ENCODE peak calls at places on chromosome 7, in four cellular contexts. N is H9, E is trophoblast cell, D is mesenchymal stem cell. T is an unnamed sample.

GRCh38 chr7:40586197-40586596 is 451.4 kb downstream of the SUGCT start:
- DNase-seq in D (peak), N (no peak), E (peak), T (no peak)

GRCh38 chr7:28005848-28006233 is 174.8 kb downstream of the JAZF1 start:
- DNase-seq in D (peak), E (no peak), N (no peak), T (no peak)

GRCh38 chr7:2709553-2710165 is 21.7 kb downstream of the AMZ1 start:
- DNase-seq in D (no peak), N (peak), E (peak), T (peak)

GRCh38 chr7:87058739-87059524 is 522 bp downstream of the ELAPOR2 start:
- DNase-seq in N (peak), E (peak), D (peak), T (no peak)

GRCh38 chr7:37961251-37961650 is 40.8 kb downstream of the EPDR1 start:
- DNase-seq in N (no peak), D (no peak), E (no peak), T (no peak)

GRCh38 chr7:139068543-139069399 is 32.9 kb upstream of the ZC3HAV1L start:
- DNase-seq in E (no peak), N (no peak), D (no peak), T (no peak)

GRCh38 chr7:42014625-42015412 is 222.2 kb downstream of the GLI3 start:
- DNase-seq in N (peak), E (peak), D (peak), T (peak)

GRCh38 chr7:157622408-157623221 is 285.8 kb downstream of the DNAJB6 start:
- DNase-seq in D (no peak), N (no peak), E (no peak), T (no peak)

GRCh38 chr7:137846588-137847417 is at the start of gene DGKI:
- DNase-seq in D (no peak), E (peak), N (peak), T (peak)

DNA sequence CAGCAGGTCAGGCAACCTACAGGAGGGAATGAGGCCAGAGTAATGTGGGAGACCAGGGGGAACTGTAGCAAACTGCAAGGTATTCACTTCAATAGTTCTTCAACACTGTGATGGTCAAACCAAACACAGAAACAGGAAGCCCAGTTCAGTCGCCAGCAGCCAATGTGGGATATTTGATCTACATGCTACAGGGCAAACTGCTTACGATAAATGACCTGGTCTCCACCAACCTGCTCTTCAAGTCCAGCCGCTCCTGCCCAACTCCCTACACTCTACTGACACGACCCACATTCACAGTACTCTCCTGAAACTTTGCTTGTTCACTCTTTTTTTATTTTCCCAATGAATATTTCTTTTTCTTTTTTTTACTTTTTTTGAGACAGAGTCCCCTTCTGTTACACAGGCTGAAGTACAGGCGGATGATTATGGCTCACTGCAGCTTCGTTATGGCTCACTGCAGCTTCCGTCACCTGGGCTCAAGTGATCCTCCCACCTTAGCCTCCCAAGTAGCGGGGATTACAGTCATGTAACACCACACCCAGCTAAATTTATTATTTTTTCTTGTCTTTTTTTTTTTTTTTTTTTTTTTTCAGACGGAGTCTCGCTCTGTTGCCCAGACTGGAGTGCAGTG is 42.1 kb downstream of the MDH2 start:
- DNase-seq in E (peak), D (no peak), N (no peak), T (no peak)
- H2AFZ ChIP-seq in E (no peak), D (no peak), N (no peak), T (no peak)

DNA sequence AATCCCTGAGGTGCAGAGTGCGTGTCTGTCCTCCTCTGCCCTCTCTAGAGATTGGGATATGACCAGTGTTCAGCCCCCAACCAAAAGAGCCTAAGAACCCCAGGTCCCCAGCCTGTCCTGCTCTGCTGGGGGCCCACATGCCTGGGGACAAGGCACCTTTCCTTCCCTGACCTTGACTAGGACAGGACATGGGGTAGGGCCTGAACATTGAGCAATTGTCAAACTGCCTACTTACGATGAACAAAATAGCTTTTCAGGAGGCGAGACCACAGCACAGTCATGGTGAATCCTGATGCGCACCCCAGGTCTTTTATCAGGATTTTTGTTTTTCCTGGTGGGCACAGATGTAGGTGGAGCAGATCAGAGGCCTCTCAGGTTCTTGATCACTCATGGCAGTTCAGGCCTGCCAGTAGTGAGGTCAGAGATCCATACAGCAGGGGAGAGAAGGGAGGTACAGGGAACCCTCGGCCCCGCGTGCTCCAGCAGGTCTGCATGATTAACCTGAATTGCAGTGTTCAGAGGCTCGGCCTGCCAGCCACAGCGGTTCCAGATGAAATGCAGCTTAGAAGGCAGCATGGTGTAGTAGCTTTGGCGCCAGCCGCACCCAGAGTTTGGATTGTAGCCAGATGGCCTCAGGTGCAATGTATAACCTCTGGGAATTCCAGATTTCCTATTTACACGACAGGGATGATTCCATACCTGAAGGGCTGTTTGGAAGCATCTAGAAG is 191.3 kb downstream of the CUX1 start:
- DNase-seq in E (peak), N (no peak), D (no peak), T (no peak)
- H2AK5ac ChIP-seq in E (no peak), N (no peak), D (peak), T (no peak)

GRCh38 chr7:121879544-121879943 is 6.6 kb downstream of the PTPRZ1 start:
- DNase-seq in E (no peak), N (no peak), D (no peak), T (no peak)

GRCh38 chr7:121882731-121883130 is 9.8 kb downstream of the PTPRZ1 start:
- DNase-seq in D (no peak), E (no peak), N (no peak), T (no peak)
- H2AFZ ChIP-seq in D (no peak), E (no peak), N (no peak), T (no peak)

GRCh38 chr7:102934670-102935069 is 21.9 kb downstream of the LRRC17 start:
- DNase-seq in D (no peak), N (no peak), E (no peak), T (no peak)

GRCh38 chr7:102942181-102942882 is 29.5 kb downstream of the LRRC17 start:
- DNase-seq in E (no peak), N (no peak), D (no peak), T (no peak)

GRCh38 chr7:102942883-102943261 is 30.1 kb downstream of the LRRC17 start:
- DNase-seq in N (no peak), D (no peak), E (no peak), T (no peak)

GRCh38 chr7:102935450-102936110 is 22.8 kb downstream of the LRRC17 start:
- DNase-seq in N (no peak), D (peak), E (no peak), T (no peak)

DNA sequence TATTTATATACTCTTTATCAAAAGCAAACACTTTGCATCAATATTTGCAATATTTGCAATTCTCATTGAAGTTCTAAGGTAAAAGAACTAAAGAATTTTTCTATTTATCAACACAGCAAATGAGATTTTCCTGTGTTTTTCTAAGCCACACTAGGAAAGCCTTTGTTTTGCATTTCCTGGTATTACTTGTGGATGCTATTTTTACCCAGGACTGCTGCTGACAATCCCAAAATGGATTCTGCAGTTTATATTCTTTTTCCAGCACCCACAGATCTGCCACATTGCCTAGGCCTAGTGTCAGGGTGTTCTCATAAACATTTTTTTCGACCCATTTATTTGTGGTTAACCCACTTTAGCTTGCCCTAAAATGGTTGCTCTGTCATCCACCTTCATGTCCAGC is 25.9 kb downstream of the LRRC17 start:
- DNase-seq in D (no peak), E (no peak), N (no peak), T (no peak)
- H2AK5ac ChIP-seq in D (peak), E (no peak), N (no peak), T (no peak)

GRCh38 chr7:134485202-134485601 is 26.3 kb upstream of the AKR1B1 start:
- DNase-seq in D (no peak), N (no peak), E (no peak), T (no peak)

GRCh38 chr7:134481167-134481566 is 22.3 kb upstream of the AKR1B1 start:
- DNase-seq in E (no peak), N (no peak), D (no peak), T (no peak)

GRCh38 chr7:134480730-134481129 is 21.8 kb upstream of the AKR1B1 start:
- DNase-seq in D (peak), E (peak), N (peak), T (no peak)

GRCh38 chr7:134482858-134483257 is 24.0 kb upstream of the AKR1B1 start:
- DNase-seq in D (no peak), E (no peak), N (no peak), T (no peak)

DNA sequence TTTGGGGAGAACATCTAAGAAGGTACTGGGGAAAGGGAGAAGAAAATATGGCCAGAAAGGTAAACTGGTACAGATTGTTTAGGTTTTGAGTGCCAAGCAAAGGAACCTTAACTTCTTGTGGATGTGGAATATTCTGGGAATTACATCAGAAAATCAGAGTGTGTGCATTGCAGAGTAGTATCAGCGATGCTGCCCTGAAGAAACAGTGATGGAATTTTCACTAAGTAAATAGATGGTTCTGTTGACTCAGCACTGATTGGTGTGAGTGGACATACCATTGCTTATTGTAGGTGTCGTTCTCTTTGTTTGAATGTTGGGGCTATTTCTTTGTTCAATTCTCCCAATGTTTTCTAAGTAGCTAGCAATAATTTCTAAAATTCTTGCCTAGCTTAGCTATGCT is 24.4 kb upstream of the AKR1B1 start:
- DNase-seq in D (no peak), E (no peak), N (no peak), T (no peak)
- H2AFZ ChIP-seq in D (no peak), E (no peak), N (no peak), T (no peak)

DNA sequence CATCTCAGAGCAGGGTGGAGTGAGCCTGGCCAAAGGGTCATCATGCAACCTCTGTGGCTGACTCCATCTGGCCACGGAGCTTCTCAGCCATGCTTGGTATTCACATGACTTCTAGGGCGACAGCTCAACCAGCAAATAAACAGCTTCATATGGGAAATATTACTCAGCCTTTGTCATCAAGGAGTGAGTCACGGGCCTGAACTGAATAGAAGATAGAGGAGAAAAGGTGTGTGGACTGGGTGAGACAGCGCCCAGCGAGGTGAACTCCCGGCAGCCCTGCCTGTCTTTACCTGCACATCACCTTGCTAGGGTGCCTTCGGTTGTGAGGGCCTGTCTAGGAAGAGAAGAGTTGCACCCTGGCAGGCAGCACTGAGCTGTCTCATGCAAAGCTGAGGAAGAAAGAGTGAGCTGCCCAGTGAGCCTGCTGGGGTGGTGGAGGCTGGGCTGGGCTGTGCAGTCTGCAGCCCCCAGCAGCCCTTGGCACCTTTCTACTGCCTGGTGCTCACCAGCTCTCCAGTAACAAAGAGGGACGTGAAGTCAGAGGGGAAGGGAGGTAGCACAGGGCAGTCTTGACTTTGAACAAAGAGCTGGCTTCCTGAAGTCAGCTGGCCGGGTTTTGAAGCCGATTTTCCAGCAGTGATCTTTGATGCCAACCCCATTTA is 114.2 kb downstream of the EGFR start:
- DNase-seq in D (peak), E (peak), N (no peak), T (no peak)
- H2AK5ac ChIP-seq in D (peak), E (peak), N (no peak), T (peak)

T was measured in neuronal stem cell.